ENCODE peak calls at places on chromosomes 5 and 9, in seven cellular contexts. I is prostate gland, B is tibial nerve, A is body of pancreas, L is transverse colon, H is stomach, C is GM12892. J is an unnamed sample.

GRCh38 chr9:127121628-127122175 is 733 bp downstream of the ANGPTL2 start:
- DNase-seq in I (no peak), B (no peak), A (no peak), L (no peak), H (no peak), C (no peak), J (no peak)

GRCh38 chr5:151094054-151094858 is 13.4 kb upstream of the TNIP1 start:
- DNase-seq in I (no peak), B (no peak), A (peak), L (peak), H (peak), C (peak), J (no peak)

GRCh38 chr9:131605770-131606590 is 60.7 kb downstream of the PRRT1B start:
- DNase-seq in I (no peak), B (no peak), A (peak), L (no peak), H (peak), C (no peak), J (no peak)

GRCh38 chr9:115637661-115638060 is 515.9 kb upstream of the PAPPA start:
- DNase-seq in I (no peak), B (no peak), A (no peak), L (no peak), H (no peak), C (no peak), J (no peak)

GRCh38 chr9:108980893-108981292 is 32.4 kb downstream of the CTNNAL1 start:
- DNase-seq in I (no peak), B (no peak), A (no peak), L (no peak), H (no peak), C (no peak), J (no peak)

GRCh38 chr9:8391566-8391965 is 592.0 kb upstream of the DMAC1 start:
- DNase-seq in I (no peak), B (no peak), A (no peak), L (no peak), H (no peak), C (no peak), J (no peak)

GRCh38 chr5:54909911-54910870 is 75.2 kb downstream of the ESM1 start:
- DNase-seq in I (no peak), B (no peak), A (no peak), L (no peak), H (no peak), C (no peak), J (no peak)

GRCh38 chr9:134491856-134492255 is 149.7 kb upstream of the COL5A1 start:
- DNase-seq in I (no peak), B (peak), A (no peak), L (no peak), H (no peak), C (no peak), J (no peak)

GRCh38 chr5:555058-555623 is 30.9 kb upstream of the SLC9A3 start:
- DNase-seq in I (no peak), B (no peak), A (no peak), L (peak), H (peak), C (no peak), J (no peak)

GRCh38 chr5:82225525-82226172 is 52.5 kb downstream of the RPS23 start:
- DNase-seq in I (peak), B (peak), A (peak), L (peak), H (peak), C (peak), J (peak)

GRCh38 chr9:99103909-99104458 is 929 bp upstream of the TGFBR1 start:
- DNase-seq in I (peak), B (no peak), A (no peak), L (no peak), H (no peak), C (no peak), J (no peak)

GRCh38 chr9:137114613-137115393 is at the start of gene DPP7:
- DNase-seq in I (peak), B (peak), A (peak), L (peak), H (peak), C (peak), J (peak)

GRCh38 chr9:113873926-113874325 is 2.2 kb upstream of the ZNF618 start:
- DNase-seq in I (no peak), B (no peak), A (no peak), L (no peak), H (no peak), C (no peak), J (no peak)

GRCh38 chr9:1005043-1005667 is 28.7 kb downstream of the DMRT3 start:
- DNase-seq in I (no peak), B (no peak), A (peak), L (no peak), H (no peak), C (no peak), J (peak)

GRCh38 chr5:116750626-116751188 is 176.1 kb upstream of the SEMA6A start:
- DNase-seq in I (no peak), B (no peak), A (no peak), L (no peak), H (no peak), C (no peak), J (no peak)

GRCh38 chr5:14807471-14807870 is 64.1 kb downstream of the ANKH start:
- DNase-seq in I (no peak), B (no peak), A (no peak), L (no peak), H (no peak), C (no peak), J (no peak)

GRCh38 chr5:14810282-14810681 is 61.3 kb downstream of the ANKH start:
- DNase-seq in I (no peak), B (no peak), A (no peak), L (no peak), H (no peak), C (no peak), J (no peak)

GRCh38 chr5:14812166-14812565 is 59.4 kb downstream of the ANKH start:
- DNase-seq in I (no peak), B (no peak), A (no peak), L (no peak), H (no peak), C (no peak), J (no peak)

GRCh38 chr5:14810941-14811573 is 60.5 kb downstream of the ANKH start:
- DNase-seq in I (no peak), B (no peak), A (no peak), L (no peak), H (no peak), C (no peak), J (no peak)

GRCh38 chr5:14809369-14810144 is 62.0 kb downstream of the ANKH start:
- DNase-seq in I (no peak), B (peak), A (peak), L (peak), H (peak), C (peak), J (no peak)
- TF ChIP-seq POLR2A in I (no peak), B (no peak), A (no peak), L (no peak), H (no peak), C (peak), J (no peak)

GRCh38 chr9:79123419-79123818 is 448.3 kb upstream of the TLE4 start:
- DNase-seq in I (no peak), B (no peak), A (no peak), L (no peak), H (no peak), C (no peak), J (no peak)

GRCh38 chr9:79129865-79130480 is 441.8 kb upstream of the TLE4 start:
- DNase-seq in I (peak), B (no peak), A (peak), L (peak), H (peak), C (no peak), J (peak)

GRCh38 chr9:79131375-79131774 is 440.4 kb upstream of the TLE4 start:
- DNase-seq in I (no peak), B (no peak), A (no peak), L (no peak), H (no peak), C (no peak), J (no peak)

GRCh38 chr9:79131876-79132377 is 439.8 kb upstream of the TLE4 start:
- DNase-seq in I (no peak), B (no peak), A (no peak), L (no peak), H (no peak), C (no peak), J (no peak)

GRCh38 chr9:79127661-79128060 is 444.1 kb upstream of the TLE4 start:
- DNase-seq in I (no peak), B (no peak), A (no peak), L (no peak), H (no peak), C (no peak), J (no peak)
- TF ChIP-seq POLR2A in I (no peak), B (no peak), A (no peak), L (no peak), H (no peak), C (no peak), J (no peak)

GRCh38 chr5:14176888-14177287 is 33.7 kb downstream of the TRIO start:
- DNase-seq in I (no peak), B (no peak), A (no peak), L (no peak), H (no peak), C (no peak), J (no peak)

GRCh38 chr5:14178671-14179211 is 35.6 kb downstream of the TRIO start:
- DNase-seq in I (no peak), B (no peak), A (no peak), L (no peak), H (no peak), C (no peak), J (no peak)

GRCh38 chr5:14177651-14178050 is 34.5 kb downstream of the TRIO start:
- DNase-seq in I (no peak), B (no peak), A (no peak), L (no peak), H (no peak), C (no peak), J (no peak)

GRCh38 chr5:14179446-14179845 is 36.3 kb downstream of the TRIO start:
- DNase-seq in I (no peak), B (no peak), A (no peak), L (no peak), H (no peak), C (no peak), J (no peak)

GRCh38 chr5:14178091-14178490 is 34.9 kb downstream of the TRIO start:
- DNase-seq in I (no peak), B (no peak), A (no peak), L (no peak), H (no peak), C (no peak), J (no peak)
- TF ChIP-seq POLR2A in I (no peak), B (no peak), A (no peak), L (no peak), H (no peak), C (no peak), J (no peak)

DNA sequence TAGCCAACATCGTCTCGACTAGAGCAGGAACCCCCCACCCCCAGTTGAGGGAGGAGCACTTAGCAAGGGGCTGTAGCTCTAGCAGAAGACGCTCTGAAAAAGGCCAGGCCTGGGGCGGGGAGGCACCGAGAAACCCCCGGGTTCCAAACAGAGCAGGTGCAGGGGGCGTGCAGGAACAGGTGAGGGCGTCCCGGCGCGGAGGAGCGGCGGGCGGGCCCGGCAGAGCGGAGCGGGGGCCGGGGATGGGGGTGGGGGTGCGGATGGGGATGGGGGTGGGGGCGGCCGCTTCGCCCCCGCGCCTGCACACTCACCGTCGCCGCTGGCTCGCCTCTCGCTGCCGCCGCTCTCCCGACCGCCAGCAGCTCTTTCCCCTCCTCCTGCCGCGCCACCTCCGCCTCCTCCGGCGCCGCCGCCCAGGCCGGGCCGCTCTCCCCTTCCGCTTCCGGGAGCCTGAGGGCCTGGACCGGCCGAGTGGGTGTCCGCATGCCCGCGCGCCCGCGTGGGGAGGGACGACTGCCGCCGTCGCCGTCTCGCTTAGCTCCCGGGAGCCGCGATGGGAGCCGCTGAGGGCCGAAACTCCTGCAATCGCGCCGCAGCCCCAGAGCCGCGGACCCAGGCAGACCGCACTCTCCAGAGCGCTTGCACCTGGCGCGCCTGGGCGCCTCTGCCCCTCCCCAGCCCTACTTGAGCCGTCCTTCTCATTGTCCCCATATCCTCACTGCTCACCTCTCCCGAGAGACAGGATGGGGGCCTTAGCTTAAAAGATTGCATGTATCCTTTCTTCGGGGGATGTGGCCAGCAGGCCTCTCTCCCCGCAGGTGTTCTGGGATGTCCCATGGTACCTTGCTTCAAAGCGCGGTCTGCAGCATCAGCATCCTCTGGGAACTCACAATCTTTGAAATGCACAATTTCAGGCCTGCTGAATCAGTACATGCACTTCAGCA is at the start of gene ZDHHC21:
- DNase-seq in I (peak), B (peak), A (peak), L (peak), H (peak), C (peak), J (peak)
- TF ChIP-seq POLR2A in I (no peak), B (no peak), A (peak), L (peak), H (no peak), C (peak), J (peak)

DNA sequence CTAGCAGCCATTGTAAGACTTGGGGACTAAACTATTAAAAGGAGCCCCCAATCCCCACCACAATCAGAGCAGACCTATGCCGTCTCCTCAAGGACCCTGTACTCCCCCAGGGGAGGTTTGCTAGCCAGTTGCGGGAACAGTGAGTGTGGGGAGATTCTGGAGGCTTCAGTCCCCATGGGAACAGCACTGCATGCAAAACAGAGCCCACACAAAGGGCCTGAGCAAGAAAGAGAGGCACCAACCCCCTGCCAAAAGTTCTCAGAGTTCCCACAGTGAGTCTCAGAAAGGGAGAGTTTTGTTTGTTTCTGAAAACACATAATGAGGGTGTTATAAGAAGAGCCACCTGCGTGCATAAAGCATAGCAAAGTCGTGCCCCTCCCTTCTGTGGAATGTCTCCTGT is 56.6 kb downstream of the CFAP90 start:
- DNase-seq in I (no peak), B (no peak), A (no peak), L (no peak), H (no peak), C (no peak), J (no peak)
- TF ChIP-seq POLR2A in I (no peak), B (no peak), A (no peak), L (no peak), H (no peak), C (no peak), J (no peak)

DNA sequence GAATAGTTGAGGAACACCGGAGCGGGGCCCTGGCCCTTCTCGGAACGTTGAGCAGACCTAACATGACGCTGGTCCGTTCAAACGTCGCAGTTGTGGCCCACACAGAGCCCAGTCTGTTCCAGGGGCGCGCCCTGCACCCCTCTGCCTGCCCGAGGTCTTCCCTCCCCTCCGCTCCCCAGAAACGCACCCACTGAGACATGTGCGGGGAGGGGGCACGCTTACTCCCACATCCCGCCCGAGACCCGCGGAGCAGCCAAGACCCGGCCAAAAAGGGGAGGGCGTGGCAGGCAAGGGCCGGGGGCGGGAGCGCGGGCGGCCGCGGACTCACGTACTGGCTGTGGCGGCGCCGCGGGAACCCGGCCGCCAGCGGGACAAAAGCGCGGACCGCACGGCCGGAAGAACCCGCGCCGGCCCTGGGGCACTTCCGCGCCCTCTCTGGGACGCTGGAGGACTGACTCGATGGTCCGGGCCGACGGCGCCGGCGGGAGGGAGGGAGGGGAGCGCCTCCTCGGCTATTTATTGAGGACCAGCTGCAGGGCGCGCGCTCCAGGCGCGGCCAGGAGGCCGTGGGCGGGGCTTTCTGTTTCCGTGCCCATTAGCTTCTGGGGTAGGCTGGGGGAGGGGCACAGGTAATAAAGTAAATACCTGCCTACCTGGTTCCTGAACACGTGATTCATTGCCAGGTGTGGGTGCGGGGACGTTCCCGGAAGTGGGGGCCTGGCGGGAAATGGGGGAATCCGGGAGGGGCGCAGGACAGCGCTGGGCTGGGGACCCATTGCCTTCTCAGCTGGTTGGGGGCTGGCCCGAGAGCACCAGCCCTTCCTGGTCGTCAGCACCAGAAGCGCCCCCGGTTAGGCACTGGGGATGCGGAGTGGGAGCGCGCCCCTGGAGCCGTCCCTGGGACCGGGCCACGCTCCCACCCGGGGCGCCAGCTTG is at the start of gene ZFP62:
- DNase-seq in I (peak), B (peak), A (peak), L (peak), H (peak), C (peak), J (peak)
- TF ChIP-seq POLR2A in I (peak), B (no peak), A (peak), L (peak), H (no peak), C (peak), J (peak)

GRCh38 chr5:55994502-55994997 is at the start of gene IL6ST:
- DNase-seq in I (peak), B (peak), A (peak), L (peak), H (peak), C (peak), J (peak)
- TF ChIP-seq POLR2A in I (no peak), B (peak), A (peak), L (peak), H (no peak), C (peak), J (no peak)